ENCODE peak calls at places on chromosome 14, in five cellular contexts. N is left lung, H is AG04450, E is Panc1, Z is fibroblast of mammary gland. D is an unnamed sample.

GRCh38 chr14:93318927-93319326 is 13.9 kb downstream of the BTBD7 start:
- DNase-seq in E (no peak), N (no peak), Z (peak; percentile 24), H (no peak), D (no peak)

GRCh38 chr14:79543966-79544365 is 667.3 kb downstream of the DIO2 start:
- DNase-seq in H (no peak), N (no peak), E (no peak), Z (peak; percentile 58), D (peak; percentile 59)

GRCh38 chr14:77601846-77602609 is 14.4 kb downstream of the SPTLC2 start:
- DNase-seq in Z (no peak), H (no peak), E (no peak), N (no peak), D (no peak)

GRCh38 chr14:65827520-65827919 is 415.0 kb downstream of the FUT8 start:
- DNase-seq in Z (no peak), N (no peak), E (no peak), H (no peak), D (no peak)

GRCh38 chr14:99754141-99755067 is 38.8 kb upstream of the EML1 start:
- DNase-seq in Z (peak; percentile 62), E (no peak), H (no peak), N (peak; percentile 9), D (peak; percentile 40)

GRCh38 chr14:50045039-50045711 is 71.2 kb downstream of the VCPKMT start:
- DNase-seq in E (no peak), N (peak; percentile 88), H (peak; percentile 43), Z (peak; percentile 93), D (peak; percentile 82)

GRCh38 chr14:77407158-77407557 is 16.2 kb downstream of the NOXRED1 start:
- DNase-seq in H (no peak), E (no peak), N (no peak), Z (no peak), D (peak; percentile 58)

GRCh38 chr14:67541448-67542387 is 8.6 kb downstream of the PLEKHH1 start:
- DNase-seq in H (no peak), E (no peak), Z (no peak), N (no peak), D (no peak)

GRCh38 chr14:32620724-32621123 is 291.6 kb downstream of the AKAP6 start:
- DNase-seq in H (no peak), Z (peak; percentile 65), N (no peak), E (no peak), D (no peak)

GRCh38 chr14:49861581-49861922 is 9.0 kb upstream of the NEMF start:
- DNase-seq in N (peak; percentile 67), E (no peak), Z (peak; percentile 80), H (peak; percentile 83), D (peak; percentile 93)

GRCh38 chr14:31090872-31091764 is 64.9 kb upstream of the STRN3 start:
- DNase-seq in H (peak; percentile 77), E (no peak), Z (peak; percentile 97), N (no peak), D (peak; percentile 96)

GRCh38 chr14:81162941-81163340 is 57.8 kb downstream of the GTF2A1 start:
- DNase-seq in N (no peak), Z (peak; percentile 26), E (no peak), H (no peak), D (peak; percentile 21)

GRCh38 chr14:64968651-64969050 is 3.5 kb downstream of the RAB15 start:
- DNase-seq in E (no peak), N (no peak), Z (no peak), H (no peak), D (no peak)

GRCh38 chr14:72543325-72543724 is 350.6 kb downstream of the DPF3 start:
- DNase-seq in H (no peak), N (no peak), E (no peak), Z (no peak), D (no peak)

GRCh38 chr14:23899788-23900187 is 53.8 kb upstream of the DHRS4 start:
- DNase-seq in Z (no peak), H (no peak), E (no peak), N (no peak), D (no peak)

GRCh38 chr14:100765296-100765695 is 38.6 kb downstream of the DLK1 start:
- DNase-seq in E (no peak), H (no peak), N (no peak), Z (no peak), D (no peak)

GRCh38 chr14:77607741-77608302 is 8.6 kb downstream of the SPTLC2 start:
- DNase-seq in Z (no peak), H (no peak), N (no peak), E (no peak), D (no peak)

GRCh38 chr14:52003324-52003723 is 14.0 kb downstream of the RTRAF start:
- DNase-seq in H (no peak), E (no peak), Z (peak; percentile 75), N (no peak), D (peak; percentile 90)

GRCh38 chr14:54944737-54945391 is 42.2 kb upstream of the GCH1 start:
- DNase-seq in E (no peak), H (no peak), N (no peak), Z (no peak), D (no peak)

GRCh38 chr14:105605501-105606304 is 79.3 kb downstream of the TMEM121 start:
- DNase-seq in E (no peak), N (no peak), Z (no peak), H (no peak), D (no peak)

GRCh38 chr14:88005978-88006851 is 1.3 kb downstream of the GPR65 start:
- DNase-seq in E (no peak), N (no peak), Z (peak; percentile 13), H (no peak), D (no peak)

GRCh38 chr14:32366995-32367394 is 37.9 kb downstream of the AKAP6 start:
- DNase-seq in H (no peak), Z (peak; percentile 91), E (no peak), N (no peak), D (peak; percentile 67)

GRCh38 chr14:31229638-31230229 is 22.1 kb upstream of the HECTD1 start:
- DNase-seq in E (peak; percentile 95), Z (peak; percentile 99), H (peak; percentile 88), N (peak; percentile 77), D (peak; percentile 99)

GRCh38 chr14:78959674-78960264 is 789.6 kb downstream of the NRXN3 start:
- DNase-seq in N (peak; percentile 54), Z (peak; percentile 79), E (peak; percentile 42), H (peak; percentile 51), D (peak; percentile 85)

GRCh38 chr14:34302654-34303053 is 159.4 kb downstream of the SPTSSA start:
- DNase-seq in Z (no peak), N (no peak), E (no peak), H (no peak), D (peak; percentile 17)

GRCh38 chr14:22474730-22475351 is 114.2 kb downstream of the DAD1 start:
- DNase-seq in H (no peak), N (no peak), E (no peak), Z (peak; percentile 47), D (peak; percentile 39)

GRCh38 chr14:104546591-104547309 is 32.8 kb upstream of the C14orf180 start:
- DNase-seq in Z (no peak), E (no peak), H (no peak), N (no peak), D (no peak)

GRCh38 chr14:89397569-89397968 is 19.5 kb downstream of the FOXN3 start:
- DNase-seq in N (no peak), H (no peak), E (no peak), Z (no peak), D (no peak)
- TF ChIP-seq CTCF in N (no peak), H (no peak), E (no peak), Z (no peak), D (no peak)

GRCh38 chr14:53711205-53711604 is 245.4 kb downstream of the BMP4 start:
- DNase-seq in H (no peak), N (no peak), Z (no peak), E (no peak), D (no peak)

GRCh38 chr14:53710615-53711014 is 246.0 kb downstream of the BMP4 start:
- DNase-seq in Z (no peak), H (no peak), E (no peak), N (no peak), D (no peak)

GRCh38 chr14:53715390-53715730 is 241.3 kb downstream of the BMP4 start:
- DNase-seq in H (no peak), E (no peak), Z (peak; percentile 41), N (no peak), D (peak; percentile 67)

GRCh38 chr14:53716521-53716920 is 240.1 kb downstream of the BMP4 start:
- DNase-seq in H (no peak), N (no peak), E (no peak), Z (no peak), D (no peak)

GRCh38 chr14:53714495-53715389 is 241.9 kb downstream of the BMP4 start:
- DNase-seq in E (no peak), N (no peak), Z (no peak), H (no peak), D (peak; percentile 31)
- H3K4me3 ChIP-seq in E (no peak overlapping the region), N (no peak overlapping the region), Z (no peak overlapping the region), H (no peak overlapping the region), D (peak overlapping the region; percentile 29)

DNA sequence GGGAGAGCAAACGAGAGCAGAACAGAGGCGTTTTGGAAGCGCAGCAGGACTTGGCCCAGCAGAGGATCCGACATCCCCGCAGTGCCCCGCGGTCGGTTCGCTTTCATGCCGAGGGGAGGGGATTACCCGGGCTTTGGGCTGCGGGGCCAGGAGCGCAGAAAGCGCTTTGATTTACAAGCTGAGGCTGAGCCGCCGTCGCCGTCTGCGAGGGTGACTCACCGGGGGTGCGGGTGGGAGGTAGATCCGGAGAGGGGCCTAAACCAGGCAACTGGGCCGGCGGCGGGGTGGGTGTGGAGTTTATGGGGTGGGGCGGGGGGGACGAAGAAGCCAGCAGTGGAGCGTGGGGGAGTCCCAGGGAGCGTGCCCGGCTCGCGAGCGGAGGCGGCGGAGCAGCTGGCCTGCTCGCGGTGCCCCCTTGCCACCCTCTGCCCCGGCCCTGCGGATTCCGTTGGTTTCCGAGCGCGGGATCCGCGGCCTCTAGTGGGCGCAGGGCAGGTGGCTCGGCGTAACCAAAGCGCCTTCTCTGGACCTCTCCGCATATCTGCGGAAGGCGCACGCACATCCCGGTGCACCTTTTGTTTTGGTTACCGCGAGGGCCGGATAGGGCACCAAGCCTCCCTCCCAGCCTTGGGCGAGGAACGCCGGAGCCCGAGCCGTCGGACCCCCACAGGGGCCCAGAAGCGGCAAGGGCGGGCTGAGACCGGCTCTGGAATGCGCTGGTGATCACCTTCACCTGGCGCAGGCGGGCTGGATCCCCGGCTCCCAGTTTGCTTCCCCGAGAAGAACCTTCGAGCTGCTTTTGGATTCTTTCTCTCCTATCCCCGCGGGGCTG is 2.6 kb downstream of the SIX4 start:
- DNase-seq in Z (peak; percentile 68), H (no peak), E (no peak), N (peak; percentile 39), D (peak; percentile 41)
- TF ChIP-seq CTCF in Z (no peak), H (peak; percentile 53), E (peak; percentile 73), N (no peak), D (peak; percentile 33)

GRCh38 chr14:89040438-89041244 is 216.2 kb downstream of the TTC8 start:
- DNase-seq in N (peak; percentile 85), E (peak; percentile 60), H (peak; percentile 68), Z (peak; percentile 88), D (peak; percentile 93)

GRCh38 chr14:89042021-89042420 is 217.6 kb downstream of the TTC8 start:
- DNase-seq in N (no peak), Z (no peak), H (no peak), E (no peak), D (no peak)

GRCh38 chr14:89040080-89040437 is 215.6 kb downstream of the TTC8 start:
- DNase-seq in Z (no peak), H (no peak), E (no peak), N (no peak), D (no peak)

GRCh38 chr14:89037065-89037464 is 212.6 kb downstream of the TTC8 start:
- DNase-seq in Z (no peak), E (no peak), H (no peak), N (no peak), D (no peak)

DNA sequence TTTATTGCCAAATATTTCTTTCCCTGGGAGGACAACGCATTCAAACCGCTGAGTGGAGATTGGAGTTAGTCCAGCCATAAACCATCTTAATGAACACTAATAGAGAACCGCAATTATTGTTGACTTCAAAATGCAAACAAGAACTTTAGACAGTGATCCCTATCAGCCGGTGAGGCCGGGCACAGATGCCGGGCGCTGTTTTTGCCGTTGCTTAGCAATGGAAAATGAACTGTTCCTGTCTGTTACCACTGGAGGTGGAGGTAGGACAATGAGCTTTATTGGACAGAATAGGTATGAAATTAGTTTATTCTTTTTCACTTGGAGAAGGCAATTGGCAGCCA is 216.8 kb downstream of the TTC8 start:
- DNase-seq in Z (no peak), H (peak; percentile 16), E (no peak), N (peak; percentile 57), D (no peak)
- H3K4me3 ChIP-seq in Z (peak overlapping the region; percentile 33), H (peak overlapping the region; percentile 64), E (peak overlapping the region; percentile 59), N (no peak overlapping the region), D (peak overlapping the region; percentile 38)